ENCODE peak calls at places on chromosomes 7 and 10, in four cellular contexts. A is SK-N-SH, U is HepG2, J is K562. M is an unnamed sample.

GRCh38 chr10:79495791-79496190 is 16.5 kb upstream of the EIF5AL1 start:
- DNase-seq in A (no peak), U (no peak), J (no peak), M (no peak)

GRCh38 chr10:132186488-132187413 is at the start of gene DPYSL4:
- DNase-seq in J (peak), U (no peak), A (peak), M (no peak)

GRCh38 chr7:157009170-157009777 is 1.2 kb downstream of the MNX1 start:
- DNase-seq in A (peak), U (peak), J (no peak), M (no peak)

GRCh38 chr7:147197006-147197405 is 1080.4 kb downstream of the CNTNAP2 start:
- DNase-seq in J (no peak), A (no peak), U (peak), M (no peak)

GRCh38 chr7:125122225-125122624 is 192.6 kb upstream of the POT1 start:
- DNase-seq in A (peak), J (no peak), U (no peak), M (no peak)

GRCh38 chr10:20712766-20713165 is 184.3 kb downstream of the NEBL start:
- DNase-seq in A (no peak), U (no peak), J (no peak), M (no peak)

GRCh38 chr7:5827755-5828154 is 46.3 kb upstream of the RNF216 start:
- DNase-seq in U (peak), A (peak), J (peak), M (peak)

GRCh38 chr7:32507416-32507815 is 12.1 kb downstream of the AVL9 start:
- DNase-seq in U (no peak), J (no peak), A (no peak), M (no peak)

GRCh38 chr7:101112233-101112632 is 14.7 kb upstream of the SERPINE1 start:
- DNase-seq in U (no peak), A (no peak), J (no peak), M (no peak)

GRCh38 chr7:22481726-22482125 is 18.3 kb downstream of the STEAP1B start:
- DNase-seq in J (no peak), U (no peak), A (no peak), M (no peak)

GRCh38 chr10:127987467-127988380 is 80.8 kb downstream of the PTPRE start:
- DNase-seq in U (no peak), A (no peak), J (no peak), M (no peak)

GRCh38 chr10:75123088-75123682 is 11.7 kb downstream of the SAMD8 start:
- DNase-seq in U (no peak), A (no peak), J (no peak), M (no peak)

GRCh38 chr7:136956232-136956631 is 87.8 kb downstream of the CHRM2 start:
- DNase-seq in A (no peak), J (no peak), U (no peak), M (no peak)

GRCh38 chr10:71752391-71753090 is 20.8 kb downstream of the VSIR start:
- DNase-seq in U (no peak), A (no peak), J (no peak), M (no peak)

GRCh38 chr10:102435529-102436233 is 3.3 kb upstream of the CUEDC2 start:
- DNase-seq in U (no peak), A (no peak), J (peak), M (peak)

GRCh38 chr7:41943098-41943577 is 240.2 kb upstream of the INHBA start:
- DNase-seq in J (peak), U (peak), A (peak), M (peak)

GRCh38 chr10:24466616-24466949 is 257.1 kb downstream of the ARHGAP21 start:
- DNase-seq in A (no peak), U (no peak), J (no peak), M (no peak)

GRCh38 chr10:70958396-70958795 is 70.0 kb upstream of the PCBD1 start:
- DNase-seq in A (no peak), J (no peak), U (no peak), M (no peak)

GRCh38 chr10:130175074-130175473 is 38.9 kb downstream of the GLRX3 start:
- DNase-seq in A (no peak), U (no peak), J (no peak), M (no peak)

GRCh38 chr7:23277359-23277989 is 21.7 kb upstream of the MALSU1 start:
- DNase-seq in J (peak), U (peak), A (peak), M (no peak)

GRCh38 chr10:46217749-46218453 is 68.9 kb upstream of the ANTXRL start:
- DNase-seq in J (no peak), A (no peak), U (no peak), M (no peak)

DNA sequence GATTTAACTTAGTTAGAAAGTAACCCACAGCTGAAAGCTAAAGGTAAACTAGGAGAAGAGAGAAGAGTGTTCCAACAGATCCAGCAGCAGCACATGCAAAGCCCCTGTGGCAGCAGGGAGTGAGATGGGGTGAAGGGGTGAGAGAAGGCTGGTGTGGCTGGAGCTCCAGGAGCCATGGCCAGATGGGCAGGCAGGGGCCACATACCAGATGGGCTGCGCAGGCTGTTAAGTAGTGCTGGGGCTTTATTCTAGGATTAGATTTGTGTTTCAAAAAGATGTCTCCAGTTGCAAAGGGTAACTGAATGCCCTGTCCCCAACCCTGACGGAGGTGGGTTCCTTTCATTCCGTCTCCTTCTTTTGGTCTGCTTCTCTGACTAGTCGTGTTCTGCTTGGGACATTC is 33.2 kb downstream of the HIF1AN start:
- DNase-seq in J (no peak), U (no peak), A (peak), M (no peak)
- TF ChIP-seq FOXJ3 in J (no peak), U (no peak), A (no peak), M (no peak)

GRCh38 chr10:110420401-110421193 is 77.1 kb upstream of the DUSP5 start:
- DNase-seq in U (no peak), A (no peak), J (no peak), M (no peak)
- TF ChIP-seq FOXJ3 in U (no peak), A (no peak), J (no peak), M (no peak)

GRCh38 chr7:95436407-95436806 is 1.6 kb upstream of the PON2 start:
- DNase-seq in J (no peak), A (no peak), U (no peak), M (no peak)

GRCh38 chr7:95433129-95433528 is 1.7 kb downstream of the PON2 start:
- DNase-seq in J (no peak), U (no peak), A (no peak), M (no peak)

GRCh38 chr7:95434501-95435421 is at the start of gene PON2:
- DNase-seq in A (peak), J (peak), U (peak), M (peak)

GRCh38 chr7:95433952-95434351 is 876 bp downstream of the PON2 start:
- DNase-seq in U (no peak), A (no peak), J (no peak), M (no peak)

GRCh38 chr7:95435422-95435780 is 573 bp upstream of the PON2 start:
- DNase-seq in J (no peak), U (no peak), A (no peak), M (no peak)
- TF ChIP-seq FOXJ3 in J (no peak), U (no peak), A (no peak), M (no peak)

GRCh38 chr7:36038063-36038721 is 114.9 kb upstream of the EEPD1 start:
- DNase-seq in A (no peak), U (no peak), J (no peak), M (no peak)
- TF ChIP-seq FOXJ3 in A (no peak), U (no peak), J (no peak), M (no peak)

GRCh38 chr7:192035-192649 is at the start of gene FAM20C:
- DNase-seq in U (no peak), J (peak), A (peak), M (peak)

GRCh38 chr7:192701-193536 is 548 bp downstream of the FAM20C start:
- DNase-seq in U (no peak), A (peak), J (no peak), M (no peak)

GRCh38 chr7:189719-190118 is 2.7 kb upstream of the FAM20C start:
- DNase-seq in A (no peak), J (no peak), U (no peak), M (no peak)

GRCh38 chr7:190196-190595 is 2.2 kb upstream of the FAM20C start:
- DNase-seq in U (no peak), J (no peak), A (no peak), M (no peak)

GRCh38 chr7:191105-192034 is 1.0 kb upstream of the FAM20C start:
- DNase-seq in A (peak), U (no peak), J (no peak), M (no peak)
- TF ChIP-seq FOXJ3 in A (no peak), U (no peak), J (no peak), M (no peak)